ENCODE peak calls at places on chromosome X, in seven cellular contexts. J, D, L, B, R, Y and X are unnamed samples.
A peak's percentile ranks its signal among the peaks of the same experiment; 100 is the strongest.

GRCh38 chrX:39985116-39985515 is 112.6 kb downstream of the BCOR start:
- DNase-seq in J (no peak), D (no peak), L (no peak), B (no peak), R (no peak), Y (no peak), X (no peak)

GRCh38 chrX:15567886-15568616 is 32.7 kb downstream of the ACE2 start:
- DNase-seq in J (no peak), D (peak; percentile 60), L (no peak), B (peak; percentile 51), R (no peak), Y (no peak), X (no peak)

GRCh38 chrX:67568769-67569168 is 24.9 kb downstream of the AR start:
- DNase-seq in J (no peak), D (no peak), L (no peak), B (no peak), R (no peak), Y (no peak), X (no peak)

GRCh38 chrX:71545364-71545763 is 12.5 kb downstream of the OGT start:
- DNase-seq in J (no peak), D (no peak), L (no peak), B (no peak), R (no peak), Y (no peak), X (no peak)

GRCh38 chrX:53074987-53075386 is 7.2 kb upstream of the TSPYL2 start:
- DNase-seq in J (no peak), D (no peak), L (no peak), B (no peak), R (no peak), Y (no peak), X (no peak)

GRCh38 chrX:104098151-104098808 is 14.0 kb upstream of the ZCCHC18 start:
- DNase-seq in J (peak; percentile 52), D (peak; percentile 86), L (no peak), B (peak; percentile 83), R (no peak), Y (no peak), X (peak; percentile 4)

GRCh38 chrX:101999644-102000539 is 68.1 kb upstream of the ZMAT1 start:
- DNase-seq in J (no peak), D (no peak), L (no peak), B (no peak), R (no peak), Y (no peak), X (no peak)

GRCh38 chrX:29721152-29721551 is 494.2 kb upstream of the MAGEB2 start:
- DNase-seq in J (no peak), D (no peak), L (no peak), B (no peak), R (no peak), Y (no peak), X (no peak)

GRCh38 chrX:68833855-68834331 is 5.1 kb downstream of the EFNB1 start:
- DNase-seq in J (no peak), D (no peak), L (no peak), B (no peak), R (no peak), Y (no peak), X (no peak)

GRCh38 chrX:150201841-150202240 is 161.3 kb upstream of the MAMLD1 start:
- DNase-seq in J (no peak), D (peak; percentile 19), L (no peak), B (no peak), R (no peak), Y (no peak), X (no peak)

GRCh38 chrX:124524852-124525251 is 178.5 kb downstream of the SH2D1A start:
- DNase-seq in J (no peak), D (no peak), L (no peak), B (no peak), R (no peak), Y (no peak), X (no peak)

GRCh38 chrX:72053508-72053907 is 78.2 kb downstream of the RTL5 start:
- DNase-seq in J (no peak), D (no peak), L (no peak), B (no peak), R (no peak), Y (no peak), X (no peak)

GRCh38 chrX:45903781-45904201 is 641.4 kb downstream of the ZNF674 start:
- DNase-seq in J (no peak), D (no peak), L (no peak), B (no peak), R (no peak), Y (no peak), X (no peak)

GRCh38 chrX:13837290-13837745 is 20.4 kb upstream of the GPM6B start:
- DNase-seq in J (no peak), D (no peak), L (no peak), B (no peak), R (peak; percentile 1), Y (no peak), X (peak; percentile 65)

GRCh38 chrX:22147214-22147613 is 115.1 kb downstream of the PHEX start:
- DNase-seq in J (no peak), D (peak; percentile 32), L (no peak), B (no peak), R (no peak), Y (no peak), X (no peak)

GRCh38 chrX:80335062-80335830 is 85.0 kb upstream of the TENT5D start:
- DNase-seq in J (no peak), D (peak; percentile 39), L (peak; percentile 47), B (peak; percentile 2), R (no peak), Y (peak; percentile 49), X (no peak)

GRCh38 chrX:46648660-46649059 is 75.1 kb downstream of the CHST7 start:
- DNase-seq in J (no peak), D (no peak), L (no peak), B (no peak), R (no peak), Y (no peak), X (no peak)

GRCh38 chrX:11171956-11172355 is 60.8 kb downstream of the HCCS start:
- DNase-seq in J (no peak), D (no peak), L (no peak), B (no peak), R (no peak), Y (no peak), X (no peak)

GRCh38 chrX:17814557-17814956 is 46.5 kb downstream of the RAI2 start:
- DNase-seq in J (no peak), D (peak; percentile 62), L (no peak), B (peak; percentile 3), R (no peak), Y (no peak), X (no peak)

GRCh38 chrX:51641421-51642021 is 22.8 kb upstream of the CENPVL3 start:
- DNase-seq in J (peak; percentile 41), D (peak; percentile 72), L (no peak), B (peak; percentile 72), R (no peak), Y (no peak), X (no peak)

GRCh38 chrX:14697453-14697852 is 168.1 kb downstream of the GLRA2 start:
- DNase-seq in J (peak; percentile 63), D (no peak), L (no peak), B (peak; percentile 15), R (no peak), Y (no peak), X (no peak)

GRCh38 chrX:51891821-51892551 is 1.4 kb upstream of the MAGED1 start:
- DNase-seq in J (no peak), D (peak; percentile 92), L (no peak), B (peak; percentile 57), R (no peak), Y (no peak), X (no peak)

GRCh38 chrX:154596290-154596929 is 11.5 kb downstream of the CTAG1A start:
- DNase-seq in J (peak; percentile 54), D (peak; percentile 47), L (no peak), B (peak; percentile 31), R (no peak), Y (no peak), X (no peak)

GRCh38 chrX:20263474-20263873 is 3.2 kb downstream of the RPS6KA3 start:
- DNase-seq in J (no peak), D (peak; percentile 65), L (no peak), B (peak; percentile 30), R (no peak), Y (no peak), X (no peak)

GRCh38 chrX:114959729-114960128 is 57.7 kb downstream of the IL13RA2 start:
- DNase-seq in J (no peak), D (peak; percentile 55), L (no peak), B (peak; percentile 44), R (no peak), Y (no peak), X (no peak)

GRCh38 chrX:48824066-48824465 is 2.2 kb upstream of the ERAS start:
- DNase-seq in J (no peak), D (no peak), L (no peak), B (no peak), R (no peak), Y (no peak), X (no peak)

GRCh38 chrX:69079278-69079677 is 86.0 kb downstream of the PJA1 start:
- DNase-seq in J (no peak), D (peak; percentile 28), L (no peak), B (no peak), R (no peak), Y (no peak), X (no peak)

GRCh38 chrX:116238093-116238492 is 67.5 kb downstream of the AGTR2 start:
- DNase-seq in J (no peak), D (no peak), L (no peak), B (no peak), R (no peak), Y (no peak), X (no peak)

GRCh38 chrX:53729756-53730155 is 43.2 kb upstream of the HUWE1 start:
- DNase-seq in J (no peak), D (peak; percentile 24), L (no peak), B (no peak), R (no peak), Y (no peak), X (no peak)

GRCh38 chrX:110442631-110443030 is 84.0 kb downstream of the RTL9 start:
- DNase-seq in J (peak; percentile 48), D (peak; percentile 14), L (no peak), B (peak; percentile 29), R (no peak), Y (no peak), X (no peak)

GRCh38 chrX:107629533-107629909 is 1.2 kb downstream of the PRPS1 start:
- DNase-seq in J (peak; percentile 18), D (peak; percentile 41), L (no peak), B (peak; percentile 32), R (no peak), Y (no peak), X (no peak)

GRCh38 chrX:49001521-49002090 is 458 bp downstream of the GRIPAP1 start:
- DNase-seq in J (peak; percentile 1), D (peak; percentile 38), L (peak; percentile 29), B (peak; percentile 47), R (no peak), Y (peak; percentile 43), X (no peak)

GRCh38 chrX:103540145-103540544 is 20.9 kb upstream of the RAB40A start:
- DNase-seq in J (no peak), D (peak; percentile 59), L (no peak), B (peak; percentile 80), R (no peak), Y (no peak), X (no peak)

GRCh38 chrX:119477812-119478232 is 9.6 kb downstream of the SLC25A5 start:
- DNase-seq in J (peak; percentile 58), D (peak; percentile 89), L (no peak), B (peak; percentile 91), R (no peak), Y (no peak), X (no peak)